ENCODE peak calls at places on chromosomes 5 and 9, in six cellular contexts. S is K562, D is HepG2, K is H1, X is GM12878, R is GM12892. J is an unnamed sample.

GRCh38 chr5:54062958-54063357 is 247.4 kb downstream of the ARL15 start:
- DNase-seq in S (no peak), D (no peak), K (no peak), X (no peak), R (no peak), J (no peak)

GRCh38 chr5:44697025-44697424 is 111.7 kb upstream of the MRPS30 start:
- DNase-seq in S (no peak), D (no peak), K (no peak), X (no peak), R (no peak), J (no peak)

GRCh38 chr5:75200776-75201175 is 35.9 kb downstream of the ANKRD31 start:
- DNase-seq in S (no peak), D (no peak), K (no peak), X (no peak), R (no peak), J (no peak)

GRCh38 chr5:33241826-33242225 is 198.9 kb upstream of the TARS1 start:
- DNase-seq in S (no peak), D (no peak), K (no peak), X (no peak), R (no peak), J (peak)

GRCh38 chr9:124594673-124595072 is 87.5 kb upstream of the NR5A1 start:
- DNase-seq in S (no peak), D (no peak), K (no peak), X (no peak), R (no peak), J (no peak)

GRCh38 chr9:95104088-95104960 is 213.2 kb downstream of the FANCC start:
- DNase-seq in S (no peak), D (no peak), K (no peak), X (no peak), R (no peak), J (no peak)

GRCh38 chr5:122559676-122560075 is 215.2 kb upstream of the SNX2 start:
- DNase-seq in S (no peak), D (no peak), K (no peak), X (no peak), R (no peak), J (no peak)

GRCh38 chr9:136328622-136329041 is 1.3 kb downstream of the GPSM1 start:
- DNase-seq in S (no peak), D (no peak), K (no peak), X (no peak), R (no peak), J (no peak)

GRCh38 chr9:27540537-27540936 is 10.9 kb upstream of the MOB3B start:
- DNase-seq in S (no peak), D (no peak), K (no peak), X (no peak), R (no peak), J (no peak)

GRCh38 chr5:56406221-56406620 is 173.1 kb upstream of the ANKRD55 start:
- DNase-seq in S (no peak), D (peak), K (no peak), X (no peak), R (no peak), J (no peak)

GRCh38 chr5:123364443-123364842 is 58.8 kb downstream of the CEP120 start:
- DNase-seq in S (no peak), D (no peak), K (no peak), X (no peak), R (no peak), J (no peak)

DNA sequence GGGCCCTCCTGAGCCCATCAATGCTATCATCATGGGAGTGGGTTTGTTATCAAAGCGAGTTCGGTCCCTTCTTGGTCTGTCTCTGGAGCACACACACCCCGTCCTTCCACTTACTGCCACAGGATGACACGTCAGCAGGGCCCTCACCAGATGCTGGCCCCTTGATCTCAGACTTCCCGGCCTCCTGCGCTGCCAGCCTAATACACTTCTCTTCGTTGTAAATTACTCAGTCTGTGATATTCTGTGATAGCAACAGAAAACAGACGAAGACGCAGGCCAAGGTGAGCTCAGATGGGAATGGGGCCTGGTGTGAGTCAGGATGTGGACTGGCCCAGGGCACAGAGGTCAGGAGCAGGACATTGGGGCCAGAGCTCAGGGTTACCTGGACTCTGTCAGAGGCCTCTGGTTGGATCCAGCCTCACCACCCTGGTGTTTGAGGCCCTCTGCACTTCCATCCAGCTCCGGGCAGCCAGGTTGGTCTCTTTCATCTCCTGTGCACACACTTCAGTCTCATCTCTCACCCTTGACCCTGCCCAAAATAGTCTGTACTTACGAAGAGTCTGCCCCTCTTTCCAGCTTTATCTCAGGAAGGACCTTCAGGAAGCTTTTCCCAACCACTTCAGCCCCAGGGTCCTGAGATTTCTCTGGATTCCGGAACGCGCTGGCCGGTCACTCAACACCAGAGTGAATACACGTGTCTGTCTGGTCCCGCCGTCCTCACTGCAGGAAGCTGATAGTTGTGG is 26.0 kb upstream of the CNOT6 start:
- DNase-seq in S (no peak), D (no peak), K (no peak), X (no peak), R (no peak), J (no peak)
- TF ChIP-seq POLR2A in S (no peak), D (no peak), K (no peak), X (no peak), R (no peak), J (no peak)

GRCh38 chr5:115461093-115461492 is 83.5 kb downstream of the FEM1C start:
- DNase-seq in S (no peak), D (no peak), K (no peak), X (no peak), R (no peak), J (no peak)

GRCh38 chr5:115467631-115468030 is 76.9 kb downstream of the FEM1C start:
- DNase-seq in S (no peak), D (no peak), K (no peak), X (no peak), R (no peak), J (no peak)

GRCh38 chr5:115461506-115462290 is 82.9 kb downstream of the FEM1C start:
- DNase-seq in S (no peak), D (no peak), K (no peak), X (no peak), R (no peak), J (no peak)

GRCh38 chr5:115463985-115464384 is 80.6 kb downstream of the FEM1C start:
- DNase-seq in S (peak), D (no peak), K (no peak), X (no peak), R (no peak), J (no peak)

GRCh38 chr5:115465416-115465815 is 79.2 kb downstream of the FEM1C start:
- DNase-seq in S (no peak), D (no peak), K (no peak), X (no peak), R (no peak), J (no peak)
- TF ChIP-seq TAF1 in S (no peak), D (no peak), K (no peak), X (no peak), R (no peak), J (no peak)

DNA sequence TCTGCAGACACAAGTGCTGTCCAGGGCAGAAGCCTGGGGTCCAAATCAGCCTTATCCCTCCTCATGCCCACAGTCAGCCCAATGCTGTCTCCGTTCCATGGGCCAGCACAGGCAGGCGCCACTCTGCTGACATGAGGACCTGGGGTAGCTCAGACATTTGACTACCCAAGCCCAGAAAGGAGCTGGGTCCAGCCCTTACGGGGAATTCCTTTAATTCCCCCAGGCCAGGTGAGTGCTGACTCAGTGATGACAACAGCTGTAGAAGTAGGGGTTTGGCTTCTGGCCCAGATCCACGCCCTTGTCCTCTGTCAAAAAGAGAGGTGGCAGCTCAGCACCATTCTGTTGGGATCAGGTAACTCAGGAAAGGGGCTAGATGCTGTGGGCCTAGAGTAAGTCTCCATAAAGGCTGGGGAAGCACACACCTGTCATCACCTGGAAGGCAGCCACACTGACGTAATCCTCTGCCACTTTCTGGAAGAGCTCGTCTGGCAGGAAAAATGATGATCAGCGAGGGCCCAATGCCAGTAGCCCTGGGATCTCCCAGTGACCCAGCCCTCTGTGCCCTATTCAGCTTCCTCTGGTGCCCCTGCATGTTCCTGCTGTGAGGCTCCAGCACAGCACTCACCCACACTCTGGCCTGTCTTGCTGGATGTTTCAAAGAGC is 1.9 kb downstream of the RAB24 start:
- DNase-seq in S (no peak), D (no peak), K (no peak), X (no peak), R (no peak), J (no peak)
- TF ChIP-seq POLR2A in S (no peak), D (no peak), K (no peak), X (peak), R (no peak), J (no peak)

GRCh38 chr5:167602077-167602476 is 689.4 kb upstream of the WWC1 start:
- DNase-seq in S (no peak), D (no peak), K (no peak), X (no peak), R (no peak), J (no peak)
- TF ChIP-seq TAF1 in S (no peak), D (no peak), K (no peak), X (no peak), R (no peak), J (no peak)

GRCh38 chr9:93183663-93184438 is at the start of gene WNK2:
- DNase-seq in S (peak), D (no peak), K (no peak), X (no peak), R (peak), J (peak)
- TF ChIP-seq POLR2A in S (no peak), D (no peak), K (no peak), X (no peak), R (no peak), J (no peak)

GRCh38 chr5:150289551-150290390 is at the start of gene CAMK2A:
- DNase-seq in S (no peak), D (no peak), K (no peak), X (no peak), R (no peak), J (no peak)
- TF ChIP-seq TAF1 in S (no peak), D (no peak), K (no peak), X (no peak), R (no peak), J (no peak)

J was measured in GM12891.